ENCODE peak calls at places on chromosomes 13 and 19, in nine cellular contexts. One of them, this sample, is unnamed.

GRCh38 chr19:29111581-29111980 is 101.4 kb downstream of the UQCRFS1 start:
- DNase-seq in stimulated activated CD4-positive, alpha-beta T cell treated with anti-CD3 and anti-CD28 coated beads, Interleukin-1b, Interleukin-23, amount 100 ng/mL, for 1 hour: no peak
- DNase-seq in NCI-H1105 treated with DMSO at 0.1 percent for 48 hours: no peak
- DNase-seq in KG1: no peak
- DNase-seq in fibroblast of the conjunctiva: no peak
- DNase-seq in astrocyte of the spinal cord: no peak
- DNase-seq in activated effector memory CD4-positive, alpha-beta T cell treated with Interleukin-2 at 50 U/mL for 16 hours: no peak
- DNase-seq in AG09319: no peak
- DNase-seq in pulmonary artery endothelial cell: no peak
- DNase-seq in this sample: no peak

GRCh38 chr13:44417446-44417845 is 43.8 kb downstream of the SERP2 start:
- DNase-seq in activated effector memory CD4-positive, alpha-beta T cell treated with Interleukin-2 at 50 U/mL for 16 hours: no peak
- DNase-seq in AG09319: no peak
- DNase-seq in KG1: no peak
- DNase-seq in fibroblast of the conjunctiva: no peak
- DNase-seq in stimulated activated CD4-positive, alpha-beta T cell treated with anti-CD3 and anti-CD28 coated beads, Interleukin-1b, Interleukin-23, amount 100 ng/mL, for 1 hour: no peak
- DNase-seq in NCI-H1105 treated with DMSO at 0.1 percent for 48 hours: no peak
- DNase-seq in pulmonary artery endothelial cell: no peak
- DNase-seq in astrocyte of the spinal cord: no peak
- DNase-seq in this sample: no peak

GRCh38 chr19:2315818-2316353 is 7.9 kb upstream of the LINGO3 start:
- DNase-seq in KG1: no peak
- DNase-seq in AG09319: no peak
- DNase-seq in NCI-H1105 treated with DMSO at 0.1 percent for 48 hours: no peak
- DNase-seq in stimulated activated CD4-positive, alpha-beta T cell treated with anti-CD3 and anti-CD28 coated beads, Interleukin-1b, Interleukin-23, amount 100 ng/mL, for 1 hour: no peak
- DNase-seq in fibroblast of the conjunctiva: peak; percentile 26
- DNase-seq in activated effector memory CD4-positive, alpha-beta T cell treated with Interleukin-2 at 50 U/mL for 16 hours: no peak
- DNase-seq in astrocyte of the spinal cord: peak; percentile 50
- DNase-seq in pulmonary artery endothelial cell: no peak
- DNase-seq in this sample: no peak

GRCh38 chr19:32812571-32812970 is 57.0 kb downstream of the SLC7A9 start:
- DNase-seq in activated effector memory CD4-positive, alpha-beta T cell treated with Interleukin-2 at 50 U/mL for 16 hours: no peak
- DNase-seq in KG1: no peak
- DNase-seq in stimulated activated CD4-positive, alpha-beta T cell treated with anti-CD3 and anti-CD28 coated beads, Interleukin-1b, Interleukin-23, amount 100 ng/mL, for 1 hour: no peak
- DNase-seq in AG09319: no peak
- DNase-seq in NCI-H1105 treated with DMSO at 0.1 percent for 48 hours: no peak
- DNase-seq in pulmonary artery endothelial cell: no peak
- DNase-seq in fibroblast of the conjunctiva: no peak
- DNase-seq in astrocyte of the spinal cord: no peak
- DNase-seq in this sample: no peak

GRCh38 chr13:99725644-99726043 is 224.4 kb downstream of the TM9SF2 start:
- DNase-seq in activated effector memory CD4-positive, alpha-beta T cell treated with Interleukin-2 at 50 U/mL for 16 hours: no peak
- DNase-seq in AG09319: no peak
- DNase-seq in KG1: no peak
- DNase-seq in fibroblast of the conjunctiva: no peak
- DNase-seq in astrocyte of the spinal cord: no peak
- DNase-seq in pulmonary artery endothelial cell: no peak
- DNase-seq in stimulated activated CD4-positive, alpha-beta T cell treated with anti-CD3 and anti-CD28 coated beads, Interleukin-1b, Interleukin-23, amount 100 ng/mL, for 1 hour: no peak
- DNase-seq in NCI-H1105 treated with DMSO at 0.1 percent for 48 hours: no peak
- DNase-seq in this sample: no peak

GRCh38 chr19:13132471-13133166 is 14.6 kb downstream of the NACC1 start:
- DNase-seq in AG09319: no peak
- DNase-seq in fibroblast of the conjunctiva: no peak
- DNase-seq in pulmonary artery endothelial cell: no peak
- DNase-seq in stimulated activated CD4-positive, alpha-beta T cell treated with anti-CD3 and anti-CD28 coated beads, Interleukin-1b, Interleukin-23, amount 100 ng/mL, for 1 hour: no peak
- DNase-seq in KG1: peak; percentile 14
- DNase-seq in NCI-H1105 treated with DMSO at 0.1 percent for 48 hours: no peak
- DNase-seq in astrocyte of the spinal cord: peak; percentile 67
- DNase-seq in activated effector memory CD4-positive, alpha-beta T cell treated with Interleukin-2 at 50 U/mL for 16 hours: peak; percentile 47
- DNase-seq in this sample: peak; percentile 19

GRCh38 chr19:12940897-12941296 is 2.5 kb downstream of the CALR start:
- DNase-seq in fibroblast of the conjunctiva: no peak
- DNase-seq in astrocyte of the spinal cord: no peak
- DNase-seq in activated effector memory CD4-positive, alpha-beta T cell treated with Interleukin-2 at 50 U/mL for 16 hours: no peak
- DNase-seq in stimulated activated CD4-positive, alpha-beta T cell treated with anti-CD3 and anti-CD28 coated beads, Interleukin-1b, Interleukin-23, amount 100 ng/mL, for 1 hour: no peak
- DNase-seq in NCI-H1105 treated with DMSO at 0.1 percent for 48 hours: no peak
- DNase-seq in AG09319: no peak
- DNase-seq in pulmonary artery endothelial cell: no peak
- DNase-seq in KG1: no peak
- DNase-seq in this sample: no peak

GRCh38 chr19:1650627-1651009 is 1.8 kb downstream of the TCF3 start:
- DNase-seq in stimulated activated CD4-positive, alpha-beta T cell treated with anti-CD3 and anti-CD28 coated beads, Interleukin-1b, Interleukin-23, amount 100 ng/mL, for 1 hour: no peak
- DNase-seq in fibroblast of the conjunctiva: no peak
- DNase-seq in KG1: no peak
- DNase-seq in NCI-H1105 treated with DMSO at 0.1 percent for 48 hours: no peak
- DNase-seq in AG09319: no peak
- DNase-seq in activated effector memory CD4-positive, alpha-beta T cell treated with Interleukin-2 at 50 U/mL for 16 hours: no peak
- DNase-seq in astrocyte of the spinal cord: peak; percentile 28
- DNase-seq in pulmonary artery endothelial cell: no peak
- DNase-seq in this sample: no peak

GRCh38 chr19:17275441-17276175 is 6.1 kb upstream of the ANKLE1 start:
- DNase-seq in stimulated activated CD4-positive, alpha-beta T cell treated with anti-CD3 and anti-CD28 coated beads, Interleukin-1b, Interleukin-23, amount 100 ng/mL, for 1 hour: no peak
- DNase-seq in KG1: no peak
- DNase-seq in NCI-H1105 treated with DMSO at 0.1 percent for 48 hours: no peak
- DNase-seq in pulmonary artery endothelial cell: no peak
- DNase-seq in activated effector memory CD4-positive, alpha-beta T cell treated with Interleukin-2 at 50 U/mL for 16 hours: no peak
- DNase-seq in fibroblast of the conjunctiva: no peak
- DNase-seq in astrocyte of the spinal cord: no peak
- DNase-seq in AG09319: no peak
- DNase-seq in this sample: no peak

GRCh38 chr19:55099557-55100506 is 17.6 kb downstream of the PPP1R12C start:
- DNase-seq in activated effector memory CD4-positive, alpha-beta T cell treated with Interleukin-2 at 50 U/mL for 16 hours: no peak
- DNase-seq in KG1: no peak
- DNase-seq in pulmonary artery endothelial cell: no peak
- DNase-seq in NCI-H1105 treated with DMSO at 0.1 percent for 48 hours: no peak
- DNase-seq in fibroblast of the conjunctiva: peak; percentile 31
- DNase-seq in stimulated activated CD4-positive, alpha-beta T cell treated with anti-CD3 and anti-CD28 coated beads, Interleukin-1b, Interleukin-23, amount 100 ng/mL, for 1 hour: no peak
- DNase-seq in astrocyte of the spinal cord: no peak
- DNase-seq in AG09319: no peak
- DNase-seq in this sample: no peak

GRCh38 chr19:15393963-15394362 is 14.4 kb upstream of the AKAP8 start:
- DNase-seq in activated effector memory CD4-positive, alpha-beta T cell treated with Interleukin-2 at 50 U/mL for 16 hours: no peak
- DNase-seq in KG1: no peak
- DNase-seq in stimulated activated CD4-positive, alpha-beta T cell treated with anti-CD3 and anti-CD28 coated beads, Interleukin-1b, Interleukin-23, amount 100 ng/mL, for 1 hour: no peak
- DNase-seq in NCI-H1105 treated with DMSO at 0.1 percent for 48 hours: no peak
- DNase-seq in astrocyte of the spinal cord: no peak
- DNase-seq in pulmonary artery endothelial cell: no peak
- DNase-seq in fibroblast of the conjunctiva: peak; percentile 63
- DNase-seq in AG09319: no peak
- DNase-seq in this sample: no peak

GRCh38 chr19:50568321-50569022 is at the start of gene LRRC4B:
- DNase-seq in astrocyte of the spinal cord: no peak
- DNase-seq in pulmonary artery endothelial cell: no peak
- DNase-seq in stimulated activated CD4-positive, alpha-beta T cell treated with anti-CD3 and anti-CD28 coated beads, Interleukin-1b, Interleukin-23, amount 100 ng/mL, for 1 hour: no peak
- DNase-seq in AG09319: no peak
- DNase-seq in KG1: no peak
- DNase-seq in fibroblast of the conjunctiva: no peak
- DNase-seq in activated effector memory CD4-positive, alpha-beta T cell treated with Interleukin-2 at 50 U/mL for 16 hours: no peak
- DNase-seq in NCI-H1105 treated with DMSO at 0.1 percent for 48 hours: no peak
- DNase-seq in this sample: no peak

GRCh38 chr13:100138859-100139491 is 50.1 kb downstream of the PCCA start:
- DNase-seq in activated effector memory CD4-positive, alpha-beta T cell treated with Interleukin-2 at 50 U/mL for 16 hours: no peak
- DNase-seq in stimulated activated CD4-positive, alpha-beta T cell treated with anti-CD3 and anti-CD28 coated beads, Interleukin-1b, Interleukin-23, amount 100 ng/mL, for 1 hour: no peak
- DNase-seq in fibroblast of the conjunctiva: no peak
- DNase-seq in AG09319: no peak
- DNase-seq in pulmonary artery endothelial cell: peak; percentile 8
- DNase-seq in astrocyte of the spinal cord: no peak
- DNase-seq in NCI-H1105 treated with DMSO at 0.1 percent for 48 hours: no peak
- DNase-seq in KG1: no peak
- DNase-seq in this sample: no peak

GRCh38 chr13:99442273-99442895 is 58.9 kb upstream of the TM9SF2 start:
- DNase-seq in activated effector memory CD4-positive, alpha-beta T cell treated with Interleukin-2 at 50 U/mL for 16 hours: no peak
- DNase-seq in pulmonary artery endothelial cell: no peak
- DNase-seq in NCI-H1105 treated with DMSO at 0.1 percent for 48 hours: peak; percentile 45
- DNase-seq in fibroblast of the conjunctiva: peak; percentile 28
- DNase-seq in AG09319: no peak
- DNase-seq in KG1: peak; percentile 70
- DNase-seq in astrocyte of the spinal cord: peak; percentile 49
- DNase-seq in stimulated activated CD4-positive, alpha-beta T cell treated with anti-CD3 and anti-CD28 coated beads, Interleukin-1b, Interleukin-23, amount 100 ng/mL, for 1 hour: peak; percentile 35
- DNase-seq in this sample: no peak

GRCh38 chr13:20553309-20553708 is 13.6 kb upstream of the IFT88 start:
- DNase-seq in AG09319: no peak
- DNase-seq in pulmonary artery endothelial cell: no peak
- DNase-seq in NCI-H1105 treated with DMSO at 0.1 percent for 48 hours: no peak
- DNase-seq in fibroblast of the conjunctiva: no peak
- DNase-seq in astrocyte of the spinal cord: peak; percentile 5
- DNase-seq in stimulated activated CD4-positive, alpha-beta T cell treated with anti-CD3 and anti-CD28 coated beads, Interleukin-1b, Interleukin-23, amount 100 ng/mL, for 1 hour: no peak
- DNase-seq in activated effector memory CD4-positive, alpha-beta T cell treated with Interleukin-2 at 50 U/mL for 16 hours: no peak
- DNase-seq in KG1: no peak
- DNase-seq in this sample: no peak

GRCh38 chr19:29004796-29005195 is 208.2 kb downstream of the UQCRFS1 start:
- DNase-seq in astrocyte of the spinal cord: no peak
- DNase-seq in pulmonary artery endothelial cell: no peak
- DNase-seq in KG1: no peak
- DNase-seq in stimulated activated CD4-positive, alpha-beta T cell treated with anti-CD3 and anti-CD28 coated beads, Interleukin-1b, Interleukin-23, amount 100 ng/mL, for 1 hour: no peak
- DNase-seq in fibroblast of the conjunctiva: no peak
- DNase-seq in AG09319: no peak
- DNase-seq in NCI-H1105 treated with DMSO at 0.1 percent for 48 hours: no peak
- DNase-seq in activated effector memory CD4-positive, alpha-beta T cell treated with Interleukin-2 at 50 U/mL for 16 hours: no peak
- DNase-seq in this sample: no peak

GRCh38 chr13:40585911-40586471 is 80.5 kb downstream of the FOXO1 start:
- DNase-seq in activated effector memory CD4-positive, alpha-beta T cell treated with Interleukin-2 at 50 U/mL for 16 hours: no peak
- DNase-seq in pulmonary artery endothelial cell: peak; percentile 81
- DNase-seq in stimulated activated CD4-positive, alpha-beta T cell treated with anti-CD3 and anti-CD28 coated beads, Interleukin-1b, Interleukin-23, amount 100 ng/mL, for 1 hour: no peak
- DNase-seq in AG09319: no peak
- DNase-seq in KG1: no peak
- DNase-seq in astrocyte of the spinal cord: no peak
- DNase-seq in NCI-H1105 treated with DMSO at 0.1 percent for 48 hours: no peak
- DNase-seq in fibroblast of the conjunctiva: no peak
- DNase-seq in this sample: no peak

GRCh38 chr19:35144600-35145436 is 1.8 kb downstream of the FXYD7 start:
- DNase-seq in KG1: no peak
- DNase-seq in AG09319: no peak
- DNase-seq in stimulated activated CD4-positive, alpha-beta T cell treated with anti-CD3 and anti-CD28 coated beads, Interleukin-1b, Interleukin-23, amount 100 ng/mL, for 1 hour: no peak
- DNase-seq in NCI-H1105 treated with DMSO at 0.1 percent for 48 hours: peak; percentile 49
- DNase-seq in astrocyte of the spinal cord: no peak
- DNase-seq in fibroblast of the conjunctiva: no peak
- DNase-seq in activated effector memory CD4-positive, alpha-beta T cell treated with Interleukin-2 at 50 U/mL for 16 hours: no peak
- DNase-seq in pulmonary artery endothelial cell: no peak
- DNase-seq in this sample: no peak

GRCh38 chr13:39776439-39776838 is 121.0 kb downstream of the COG6 start:
- DNase-seq in KG1: no peak
- DNase-seq in activated effector memory CD4-positive, alpha-beta T cell treated with Interleukin-2 at 50 U/mL for 16 hours: no peak
- DNase-seq in NCI-H1105 treated with DMSO at 0.1 percent for 48 hours: no peak
- DNase-seq in stimulated activated CD4-positive, alpha-beta T cell treated with anti-CD3 and anti-CD28 coated beads, Interleukin-1b, Interleukin-23, amount 100 ng/mL, for 1 hour: no peak
- DNase-seq in fibroblast of the conjunctiva: peak; percentile 12
- DNase-seq in pulmonary artery endothelial cell: no peak
- DNase-seq in astrocyte of the spinal cord: peak; percentile 91
- DNase-seq in AG09319: no peak
- DNase-seq in this sample: no peak

GRCh38 chr13:30398601-30399072 is 23.7 kb upstream of the UBE2L5 start:
- DNase-seq in AG09319: no peak
- DNase-seq in fibroblast of the conjunctiva: no peak
- DNase-seq in activated effector memory CD4-positive, alpha-beta T cell treated with Interleukin-2 at 50 U/mL for 16 hours: no peak
- DNase-seq in NCI-H1105 treated with DMSO at 0.1 percent for 48 hours: no peak
- DNase-seq in astrocyte of the spinal cord: no peak
- DNase-seq in KG1: no peak
- DNase-seq in pulmonary artery endothelial cell: no peak
- DNase-seq in stimulated activated CD4-positive, alpha-beta T cell treated with anti-CD3 and anti-CD28 coated beads, Interleukin-1b, Interleukin-23, amount 100 ng/mL, for 1 hour: no peak
- DNase-seq in this sample: no peak

GRCh38 chr13:42355118-42355840 is 83.3 kb downstream of the AKAP11 start:
- DNase-seq in fibroblast of the conjunctiva: no peak
- DNase-seq in pulmonary artery endothelial cell: no peak
- DNase-seq in KG1: no peak
- DNase-seq in stimulated activated CD4-positive, alpha-beta T cell treated with anti-CD3 and anti-CD28 coated beads, Interleukin-1b, Interleukin-23, amount 100 ng/mL, for 1 hour: peak; percentile 29
- DNase-seq in astrocyte of the spinal cord: peak; percentile 27
- DNase-seq in AG09319: no peak
- DNase-seq in NCI-H1105 treated with DMSO at 0.1 percent for 48 hours: no peak
- DNase-seq in activated effector memory CD4-positive, alpha-beta T cell treated with Interleukin-2 at 50 U/mL for 16 hours: peak; percentile 33
- DNase-seq in this sample: no peak

GRCh38 chr13:45340422-45341033 is 455 bp downstream of the TPT1 start:
- DNase-seq in fibroblast of the conjunctiva: peak; percentile 82
- DNase-seq in pulmonary artery endothelial cell: peak; percentile 73
- DNase-seq in astrocyte of the spinal cord: peak; percentile 93
- DNase-seq in KG1: peak; percentile 52
- DNase-seq in AG09319: peak; percentile 89
- DNase-seq in activated effector memory CD4-positive, alpha-beta T cell treated with Interleukin-2 at 50 U/mL for 16 hours: peak; percentile 75
- DNase-seq in stimulated activated CD4-positive, alpha-beta T cell treated with anti-CD3 and anti-CD28 coated beads, Interleukin-1b, Interleukin-23, amount 100 ng/mL, for 1 hour: peak; percentile 51
- DNase-seq in NCI-H1105 treated with DMSO at 0.1 percent for 48 hours: peak; percentile 36
- DNase-seq in this sample: peak; percentile 51

GRCh38 chr19:18475004-18475453 is 37.1 kb upstream of the ISYNA1 start:
- DNase-seq in activated effector memory CD4-positive, alpha-beta T cell treated with Interleukin-2 at 50 U/mL for 16 hours: no peak
- DNase-seq in stimulated activated CD4-positive, alpha-beta T cell treated with anti-CD3 and anti-CD28 coated beads, Interleukin-1b, Interleukin-23, amount 100 ng/mL, for 1 hour: no peak
- DNase-seq in fibroblast of the conjunctiva: no peak
- DNase-seq in astrocyte of the spinal cord: no peak
- DNase-seq in KG1: no peak
- DNase-seq in NCI-H1105 treated with DMSO at 0.1 percent for 48 hours: no peak
- DNase-seq in pulmonary artery endothelial cell: no peak
- DNase-seq in AG09319: no peak
- DNase-seq in this sample: no peak

GRCh38 chr13:113666951-113667701 is at the start of gene GRK1:
- DNase-seq in KG1: no peak
- DNase-seq in AG09319: no peak
- DNase-seq in astrocyte of the spinal cord: no peak
- DNase-seq in NCI-H1105 treated with DMSO at 0.1 percent for 48 hours: no peak
- DNase-seq in pulmonary artery endothelial cell: no peak
- DNase-seq in activated effector memory CD4-positive, alpha-beta T cell treated with Interleukin-2 at 50 U/mL for 16 hours: no peak
- DNase-seq in fibroblast of the conjunctiva: no peak
- DNase-seq in stimulated activated CD4-positive, alpha-beta T cell treated with anti-CD3 and anti-CD28 coated beads, Interleukin-1b, Interleukin-23, amount 100 ng/mL, for 1 hour: no peak
- DNase-seq in this sample: no peak

GRCh38 chr19:55663846-55664536 is 9.2 kb downstream of the U2AF2 start:
- DNase-seq in stimulated activated CD4-positive, alpha-beta T cell treated with anti-CD3 and anti-CD28 coated beads, Interleukin-1b, Interleukin-23, amount 100 ng/mL, for 1 hour: no peak
- DNase-seq in activated effector memory CD4-positive, alpha-beta T cell treated with Interleukin-2 at 50 U/mL for 16 hours: no peak
- DNase-seq in KG1: no peak
- DNase-seq in NCI-H1105 treated with DMSO at 0.1 percent for 48 hours: no peak
- DNase-seq in astrocyte of the spinal cord: no peak
- DNase-seq in pulmonary artery endothelial cell: no peak
- DNase-seq in fibroblast of the conjunctiva: no peak
- DNase-seq in AG09319: no peak
- DNase-seq in this sample: no peak

GRCh38 chr13:80012281-80012680 is 328.6 kb downstream of the SPRY2 start:
- DNase-seq in NCI-H1105 treated with DMSO at 0.1 percent for 48 hours: no peak
- DNase-seq in pulmonary artery endothelial cell: no peak
- DNase-seq in stimulated activated CD4-positive, alpha-beta T cell treated with anti-CD3 and anti-CD28 coated beads, Interleukin-1b, Interleukin-23, amount 100 ng/mL, for 1 hour: no peak
- DNase-seq in fibroblast of the conjunctiva: no peak
- DNase-seq in AG09319: no peak
- DNase-seq in KG1: no peak
- DNase-seq in astrocyte of the spinal cord: no peak
- DNase-seq in activated effector memory CD4-positive, alpha-beta T cell treated with Interleukin-2 at 50 U/mL for 16 hours: no peak
- DNase-seq in this sample: no peak

GRCh38 chr13:113853518-113854237 is 10.2 kb downstream of the GAS6 start:
- DNase-seq in KG1: no peak
- DNase-seq in stimulated activated CD4-positive, alpha-beta T cell treated with anti-CD3 and anti-CD28 coated beads, Interleukin-1b, Interleukin-23, amount 100 ng/mL, for 1 hour: no peak
- DNase-seq in NCI-H1105 treated with DMSO at 0.1 percent for 48 hours: no peak
- DNase-seq in astrocyte of the spinal cord: peak; percentile 52
- DNase-seq in fibroblast of the conjunctiva: no peak
- DNase-seq in activated effector memory CD4-positive, alpha-beta T cell treated with Interleukin-2 at 50 U/mL for 16 hours: no peak
- DNase-seq in pulmonary artery endothelial cell: no peak
- DNase-seq in AG09319: no peak
- DNase-seq in this sample: no peak

GRCh38 chr13:60448907-60449510 is 52.0 kb downstream of the TDRD3 start:
- DNase-seq in fibroblast of the conjunctiva: peak; percentile 51
- DNase-seq in activated effector memory CD4-positive, alpha-beta T cell treated with Interleukin-2 at 50 U/mL for 16 hours: no peak
- DNase-seq in NCI-H1105 treated with DMSO at 0.1 percent for 48 hours: peak; percentile 70
- DNase-seq in KG1: no peak
- DNase-seq in astrocyte of the spinal cord: peak; percentile 72
- DNase-seq in stimulated activated CD4-positive, alpha-beta T cell treated with anti-CD3 and anti-CD28 coated beads, Interleukin-1b, Interleukin-23, amount 100 ng/mL, for 1 hour: no peak
- DNase-seq in pulmonary artery endothelial cell: peak; percentile 20
- DNase-seq in AG09319: peak; percentile 3
- DNase-seq in this sample: no peak

GRCh38 chr13:77697208-77698103 is at the start of gene SLAIN1:
- DNase-seq in NCI-H1105 treated with DMSO at 0.1 percent for 48 hours: peak; percentile 77
- DNase-seq in AG09319: no peak
- DNase-seq in fibroblast of the conjunctiva: no peak
- DNase-seq in activated effector memory CD4-positive, alpha-beta T cell treated with Interleukin-2 at 50 U/mL for 16 hours: peak; percentile 78
- DNase-seq in stimulated activated CD4-positive, alpha-beta T cell treated with anti-CD3 and anti-CD28 coated beads, Interleukin-1b, Interleukin-23, amount 100 ng/mL, for 1 hour: peak; percentile 67
- DNase-seq in astrocyte of the spinal cord: peak; percentile 70
- DNase-seq in pulmonary artery endothelial cell: no peak
- DNase-seq in KG1: peak; percentile 44
- DNase-seq in this sample: no peak

GRCh38 chr13:28273919-28274318 is 135.6 kb downstream of the PAN3 start:
- DNase-seq in NCI-H1105 treated with DMSO at 0.1 percent for 48 hours: no peak
- DNase-seq in activated effector memory CD4-positive, alpha-beta T cell treated with Interleukin-2 at 50 U/mL for 16 hours: no peak
- DNase-seq in fibroblast of the conjunctiva: no peak
- DNase-seq in KG1: no peak
- DNase-seq in AG09319: no peak
- DNase-seq in stimulated activated CD4-positive, alpha-beta T cell treated with anti-CD3 and anti-CD28 coated beads, Interleukin-1b, Interleukin-23, amount 100 ng/mL, for 1 hour: no peak
- DNase-seq in astrocyte of the spinal cord: no peak
- DNase-seq in pulmonary artery endothelial cell: no peak
- DNase-seq in this sample: no peak

GRCh38 chr13:44188257-44188656 is 185.4 kb upstream of the SERP2 start:
- DNase-seq in activated effector memory CD4-positive, alpha-beta T cell treated with Interleukin-2 at 50 U/mL for 16 hours: no peak
- DNase-seq in NCI-H1105 treated with DMSO at 0.1 percent for 48 hours: no peak
- DNase-seq in astrocyte of the spinal cord: peak; percentile 32
- DNase-seq in fibroblast of the conjunctiva: no peak
- DNase-seq in KG1: no peak
- DNase-seq in pulmonary artery endothelial cell: no peak
- DNase-seq in stimulated activated CD4-positive, alpha-beta T cell treated with anti-CD3 and anti-CD28 coated beads, Interleukin-1b, Interleukin-23, amount 100 ng/mL, for 1 hour: no peak
- DNase-seq in AG09319: no peak
- DNase-seq in this sample: no peak